ENCODE peak calls at places on chromosomes 16 and 17, in five cellular contexts. One of them, this sample, is unnamed.

GRCh38 chr17:76577876-76578275 is 7.8 kb downstream of the ST6GALNAC2 start:
- DNase-seq in uterus: no peak
- DNase-seq in ovary: no peak
- DNase-seq in stomach: no peak
- DNase-seq in IMR-90: no peak
- DNase-seq in this sample: no peak

GRCh38 chr17:31411707-31412285 is 20.3 kb downstream of the RAB11FIP4 start:
- DNase-seq in stomach: no peak
- DNase-seq in uterus: no peak
- DNase-seq in IMR-90: no peak
- DNase-seq in ovary: no peak
- DNase-seq in this sample: no peak

GRCh38 chr17:73719588-73720071 is 75.4 kb upstream of the SDK2 start:
- DNase-seq in stomach: no peak
- DNase-seq in uterus: no peak
- DNase-seq in ovary: no peak
- DNase-seq in IMR-90: no peak
- DNase-seq in this sample: no peak

GRCh38 chr16:55773859-55774549 is 58.9 kb downstream of the CES1 start:
- DNase-seq in IMR-90: no peak
- DNase-seq in stomach: no peak
- DNase-seq in uterus: no peak
- DNase-seq in ovary: no peak
- DNase-seq in this sample: no peak

GRCh38 chr17:29709861-29710849 is 87.4 kb upstream of the CORO6 start:
- DNase-seq in IMR-90: peak
- DNase-seq in ovary: no peak
- DNase-seq in uterus: no peak
- DNase-seq in stomach: no peak
- DNase-seq in this sample: no peak

GRCh38 chr16:86823895-86824671 is 245.7 kb downstream of the FOXL1 start:
- DNase-seq in uterus: no peak
- DNase-seq in ovary: no peak
- DNase-seq in stomach: no peak
- DNase-seq in IMR-90: peak
- DNase-seq in this sample: no peak

GRCh38 chr16:47565454-47565853 is 104.3 kb downstream of the PHKB start:
- DNase-seq in IMR-90: peak
- DNase-seq in stomach: no peak
- DNase-seq in uterus: no peak
- DNase-seq in ovary: no peak
- DNase-seq in this sample: no peak

GRCh38 chr17:43979011-43979410 is 25.3 kb upstream of the PYY start:
- DNase-seq in stomach: no peak
- DNase-seq in ovary: no peak
- DNase-seq in uterus: no peak
- DNase-seq in IMR-90: no peak
- DNase-seq in this sample: no peak

GRCh38 chr17:226773-227580 is 45.5 kb upstream of the DOC2B start:
- DNase-seq in stomach: no peak
- DNase-seq in IMR-90: no peak
- DNase-seq in uterus: no peak
- DNase-seq in ovary: no peak
- DNase-seq in this sample: no peak

GRCh38 chr16:89971495-89972243 is 23.1 kb downstream of the DEF8 start:
- DNase-seq in IMR-90: no peak
- DNase-seq in stomach: no peak
- DNase-seq in uterus: peak
- DNase-seq in ovary: no peak
- DNase-seq in this sample: no peak

GRCh38 chr16:53964145-53964544 is 260.2 kb downstream of the FTO start:
- DNase-seq in ovary: no peak
- DNase-seq in stomach: no peak
- DNase-seq in IMR-90: no peak
- DNase-seq in uterus: no peak
- DNase-seq in this sample: no peak

GRCh38 chr16:11254913-11255736 is 879 bp downstream of the SOCS1 start:
- DNase-seq in uterus: peak
- DNase-seq in stomach: peak
- DNase-seq in IMR-90: peak
- DNase-seq in ovary: peak
- DNase-seq in this sample: peak

GRCh38 chr17:69551212-69552010 is 136.9 kb downstream of the MAP2K6 start:
- DNase-seq in uterus: no peak
- DNase-seq in stomach: no peak
- DNase-seq in ovary: no peak
- DNase-seq in IMR-90: peak
- DNase-seq in this sample: no peak

GRCh38 chr17:50465171-50465570 is 3.5 kb downstream of the CHAD start:
- DNase-seq in ovary: no peak
- DNase-seq in stomach: no peak
- DNase-seq in IMR-90: no peak
- DNase-seq in uterus: no peak
- DNase-seq in this sample: no peak

GRCh38 chr17:76527430-76528111 is 9.9 kb downstream of the CYGB start:
- DNase-seq in ovary: peak
- DNase-seq in IMR-90: peak
- DNase-seq in stomach: peak
- DNase-seq in uterus: peak
- DNase-seq in this sample: no peak

GRCh38 chr17:39677581-39678339 is 9.5 kb downstream of the PNMT start:
- DNase-seq in uterus: no peak
- DNase-seq in ovary: no peak
- DNase-seq in stomach: no peak
- DNase-seq in IMR-90: no peak
- DNase-seq in this sample: no peak

GRCh38 chr16:53984936-53985335 is 281.0 kb downstream of the FTO start:
- DNase-seq in uterus: no peak
- DNase-seq in ovary: no peak
- DNase-seq in stomach: no peak
- DNase-seq in IMR-90: no peak
- DNase-seq in this sample: no peak

GRCh38 chr16:81831722-81832126 is 52.6 kb downstream of the PLCG2 start:
- DNase-seq in stomach: peak
- DNase-seq in IMR-90: no peak
- DNase-seq in ovary: no peak
- DNase-seq in uterus: peak
- DNase-seq in this sample: peak

DNA sequence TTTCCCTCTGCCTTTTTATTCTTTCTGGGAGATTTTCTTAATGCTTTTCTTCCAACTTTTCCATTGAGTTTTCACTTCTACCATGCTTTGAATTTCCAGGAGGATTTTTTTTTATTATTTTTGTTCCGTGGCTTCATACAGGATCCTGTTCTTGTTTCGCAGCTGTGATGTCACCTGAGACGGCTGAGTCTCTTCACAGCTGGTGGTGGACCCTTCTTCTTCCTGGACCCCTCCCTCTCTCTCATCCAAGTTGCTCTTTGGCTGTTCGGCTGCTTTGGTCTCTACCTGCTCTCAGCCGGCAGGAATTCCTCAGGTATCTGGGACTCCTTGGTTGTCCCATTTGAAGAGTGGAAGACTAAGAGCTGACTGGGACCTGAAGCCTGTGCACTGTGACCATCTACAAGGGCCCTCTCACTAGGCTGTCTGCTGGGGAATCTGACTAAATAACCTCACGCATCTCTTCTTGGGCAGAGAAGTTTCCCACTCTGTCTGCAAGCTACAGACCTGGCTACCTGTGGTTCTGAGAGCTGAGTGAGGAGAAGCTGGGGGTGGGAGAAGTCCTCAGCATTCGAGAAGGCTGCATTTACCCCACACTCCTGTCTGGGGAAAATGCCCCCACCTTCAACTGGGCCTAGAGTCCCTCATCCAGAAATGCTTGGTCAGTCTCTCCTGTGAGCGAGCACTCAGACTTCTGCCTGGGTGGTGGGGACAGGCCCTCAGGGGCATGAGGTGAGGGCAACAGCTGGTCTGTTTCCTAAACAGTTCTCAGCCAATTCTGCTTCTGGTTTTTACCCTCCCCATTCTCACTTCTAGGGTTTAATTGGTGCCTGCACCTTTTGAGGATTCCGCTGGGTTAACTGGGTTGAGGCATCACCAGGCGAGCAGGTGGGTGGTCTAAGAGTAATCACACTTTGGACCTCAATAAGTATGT is 98.8 kb downstream of the CYTH1 start:
- DNase-seq in ovary: no peak
- DNase-seq in uterus: no peak
- DNase-seq in stomach: no peak
- DNase-seq in IMR-90: no peak
- DNase-seq in this sample: no peak
- TF ChIP-seq POLR2A in ovary: no peak
- TF ChIP-seq POLR2A in uterus: no peak
- TF ChIP-seq POLR2A in stomach: no peak
- TF ChIP-seq POLR2A in IMR-90: no peak
- TF ChIP-seq POLR2A in this sample: no peak

GRCh38 chr16:70254095-70254964 is 2.6 kb upstream of the EXOSC6 start:
- DNase-seq in ovary: no peak
- DNase-seq in uterus: no peak
- DNase-seq in stomach: no peak
- DNase-seq in IMR-90: peak
- DNase-seq in this sample: no peak
- TF ChIP-seq POLR2A in ovary: no peak
- TF ChIP-seq POLR2A in uterus: no peak
- TF ChIP-seq POLR2A in stomach: no peak
- TF ChIP-seq POLR2A in IMR-90: no peak
- TF ChIP-seq POLR2A in this sample: no peak

GRCh38 chr17:8376302-8377067 is at the start of gene KRABD2:
- DNase-seq in IMR-90: peak
- DNase-seq in ovary: peak
- DNase-seq in stomach: peak
- DNase-seq in uterus: peak
- DNase-seq in this sample: peak
- TF ChIP-seq POLR2A in IMR-90: peak
- TF ChIP-seq POLR2A in ovary: peak
- TF ChIP-seq POLR2A in stomach: peak
- TF ChIP-seq POLR2A in uterus: no peak
- TF ChIP-seq POLR2A in this sample: peak

GRCh38 chr16:2155091-2156024 is at the start of gene TRAF7:
- DNase-seq in IMR-90: peak
- DNase-seq in stomach: peak
- DNase-seq in uterus: peak
- DNase-seq in ovary: peak
- DNase-seq in this sample: peak
- TF ChIP-seq POLR2A in IMR-90: peak
- TF ChIP-seq POLR2A in stomach: peak
- TF ChIP-seq POLR2A in uterus: peak
- TF ChIP-seq POLR2A in ovary: peak
- TF ChIP-seq POLR2A in this sample: peak

GRCh38 chr17:20155258-20156195 is 146.4 kb downstream of the SPECC1 start:
- DNase-seq in stomach: peak
- DNase-seq in ovary: peak
- DNase-seq in IMR-90: peak
- DNase-seq in uterus: peak
- DNase-seq in this sample: peak
- TF ChIP-seq POLR2A in stomach: peak
- TF ChIP-seq POLR2A in ovary: peak
- TF ChIP-seq POLR2A in IMR-90: peak
- TF ChIP-seq POLR2A in uterus: peak
- TF ChIP-seq POLR2A in this sample: no peak